ENCODE peak calls at places on chromosomes 2 and 18, in five cellular contexts. One of them, this sample, is unnamed.

GRCh38 chr2:124320072-124320471 is 295.0 kb downstream of the CNTNAP5 start:
- DNase-seq in left cardiac atrium: no peak
- DNase-seq in EL: no peak
- DNase-seq in BJ: no peak
- DNase-seq in GM06990: no peak
- DNase-seq in this sample: no peak

GRCh38 chr2:216130346-216130951 is 21.3 kb downstream of the XRCC5 start:
- DNase-seq in left cardiac atrium: no peak
- DNase-seq in EL: no peak
- DNase-seq in BJ: no peak
- DNase-seq in GM06990: no peak
- DNase-seq in this sample: peak

GRCh38 chr2:56806924-56807323 is 623.1 kb downstream of the CCDC85A start:
- DNase-seq in left cardiac atrium: no peak
- DNase-seq in EL: no peak
- DNase-seq in BJ: no peak
- DNase-seq in GM06990: no peak
- DNase-seq in this sample: no peak

GRCh38 chr2:238742664-238743063 is 105.2 kb upstream of the TWIST2 start:
- DNase-seq in left cardiac atrium: no peak
- DNase-seq in EL: no peak
- DNase-seq in BJ: no peak
- DNase-seq in GM06990: no peak
- DNase-seq in this sample: no peak

GRCh38 chr2:6977095-6977777 is 60.0 kb downstream of the RNF144A start:
- DNase-seq in left cardiac atrium: peak
- DNase-seq in EL: no peak
- DNase-seq in BJ: no peak
- DNase-seq in GM06990: no peak
- DNase-seq in this sample: no peak

GRCh38 chr2:63040586-63040985 is 10.0 kb upstream of the OTX1 start:
- DNase-seq in left cardiac atrium: no peak
- DNase-seq in EL: no peak
- DNase-seq in BJ: no peak
- DNase-seq in GM06990: no peak
- DNase-seq in this sample: no peak

GRCh38 chr18:7855051-7855450 is 287.9 kb downstream of the PTPRM start:
- DNase-seq in left cardiac atrium: peak
- DNase-seq in EL: no peak
- DNase-seq in BJ: no peak
- DNase-seq in GM06990: no peak
- DNase-seq in this sample: no peak

GRCh38 chr2:2505604-2506003 is 174.5 kb upstream of the MYT1L start:
- DNase-seq in left cardiac atrium: no peak
- DNase-seq in EL: no peak
- DNase-seq in BJ: no peak
- DNase-seq in GM06990: no peak
- DNase-seq in this sample: no peak

GRCh38 chr2:28347596-28347995 is 45.1 kb upstream of the FOSL2 start:
- DNase-seq in left cardiac atrium: peak
- DNase-seq in EL: no peak
- DNase-seq in BJ: no peak
- DNase-seq in GM06990: no peak
- DNase-seq in this sample: no peak

GRCh38 chr2:391658-392170 is 103.8 kb upstream of the ALKAL2 start:
- DNase-seq in left cardiac atrium: no peak
- DNase-seq in EL: no peak
- DNase-seq in BJ: no peak
- DNase-seq in GM06990: no peak
- DNase-seq in this sample: no peak

GRCh38 chr2:108573070-108573469 is 38.8 kb downstream of the LIMS1 start:
- DNase-seq in left cardiac atrium: no peak
- DNase-seq in EL: peak
- DNase-seq in BJ: peak
- DNase-seq in GM06990: no peak
- DNase-seq in this sample: no peak

GRCh38 chr18:34651586-34652369 is 58.3 kb upstream of the DTNA start:
- DNase-seq in left cardiac atrium: no peak
- DNase-seq in EL: no peak
- DNase-seq in BJ: no peak
- DNase-seq in GM06990: no peak
- DNase-seq in this sample: no peak

GRCh38 chr2:222318712-222319575 is 20.1 kb upstream of the PAX3 start:
- DNase-seq in left cardiac atrium: no peak
- DNase-seq in EL: peak
- DNase-seq in BJ: no peak
- DNase-seq in GM06990: peak
- DNase-seq in this sample: peak

GRCh38 chr2:205954707-205955106 is 131.3 kb downstream of the INO80D start:
- DNase-seq in left cardiac atrium: no peak
- DNase-seq in EL: no peak
- DNase-seq in BJ: no peak
- DNase-seq in GM06990: no peak
- DNase-seq in this sample: no peak

GRCh38 chr2:224309216-224309615 is 92.7 kb downstream of the FAM124B start:
- DNase-seq in left cardiac atrium: no peak
- DNase-seq in EL: no peak
- DNase-seq in BJ: peak
- DNase-seq in GM06990: no peak
- DNase-seq in this sample: no peak

GRCh38 chr2:210673117-210673516 is 116.7 kb downstream of the CPS1 start:
- DNase-seq in left cardiac atrium: no peak
- DNase-seq in EL: no peak
- DNase-seq in BJ: no peak
- DNase-seq in GM06990: no peak
- DNase-seq in this sample: no peak

This sample was measured in DMS 273 treated with DMSO at 0.1 percent for 48 hours.